ENCODE peak calls at places on chromosomes 5 and 9, in five cellular contexts. One of them, this sample, is unnamed.

GRCh38 chr5:172362755-172363154 is 79.2 kb upstream of the UBTD2 start:
- DNase-seq in GM18507: no peak
- DNase-seq in NCI-H510A: no peak
- DNase-seq in ELF-1: no peak
- DNase-seq in activated T-helper 1 cell treated with Interleukin-2 at 50 U/mL for 16 hours: no peak
- DNase-seq in this sample: no peak

GRCh38 chr9:36163840-36164175 is 5.4 kb upstream of the CCIN start:
- DNase-seq in GM18507: no peak
- DNase-seq in NCI-H510A: no peak
- DNase-seq in ELF-1: peak; percentile 21
- DNase-seq in activated T-helper 1 cell treated with Interleukin-2 at 50 U/mL for 16 hours: no peak
- DNase-seq in this sample: no peak

GRCh38 chr9:115691686-115692085 is 461.9 kb upstream of the PAPPA start:
- DNase-seq in GM18507: no peak
- DNase-seq in NCI-H510A: no peak
- DNase-seq in ELF-1: no peak
- DNase-seq in activated T-helper 1 cell treated with Interleukin-2 at 50 U/mL for 16 hours: no peak
- DNase-seq in this sample: no peak

GRCh38 chr9:132591751-132592314 is 9.4 kb downstream of the BARHL1 start:
- DNase-seq in GM18507: no peak
- DNase-seq in NCI-H510A: no peak
- DNase-seq in ELF-1: no peak
- DNase-seq in activated T-helper 1 cell treated with Interleukin-2 at 50 U/mL for 16 hours: no peak
- DNase-seq in this sample: no peak

GRCh38 chr9:31582561-31582960 is 801.9 kb upstream of the ACO1 start:
- DNase-seq in GM18507: no peak
- DNase-seq in NCI-H510A: no peak
- DNase-seq in ELF-1: no peak
- DNase-seq in activated T-helper 1 cell treated with Interleukin-2 at 50 U/mL for 16 hours: no peak
- DNase-seq in this sample: no peak

GRCh38 chr9:120438111-120438510 is 141.9 kb downstream of the CDK5RAP2 start:
- DNase-seq in GM18507: no peak
- DNase-seq in NCI-H510A: no peak
- DNase-seq in ELF-1: no peak
- DNase-seq in activated T-helper 1 cell treated with Interleukin-2 at 50 U/mL for 16 hours: no peak
- DNase-seq in this sample: no peak

GRCh38 chr5:11596185-11596584 is 308.1 kb downstream of the CTNND2 start:
- DNase-seq in GM18507: no peak
- DNase-seq in NCI-H510A: no peak
- DNase-seq in ELF-1: no peak
- DNase-seq in activated T-helper 1 cell treated with Interleukin-2 at 50 U/mL for 16 hours: no peak
- DNase-seq in this sample: no peak

GRCh38 chr9:128438343-128439109 is 17.3 kb upstream of the ODF2 start:
- DNase-seq in GM18507: peak; percentile 75
- DNase-seq in NCI-H510A: peak; percentile 44
- DNase-seq in ELF-1: peak; percentile 92
- DNase-seq in activated T-helper 1 cell treated with Interleukin-2 at 50 U/mL for 16 hours: peak; percentile 65
- DNase-seq in this sample: peak; percentile 92

GRCh38 chr9:75927351-75927750 is 36.9 kb downstream of the PCSK5 start:
- DNase-seq in GM18507: no peak
- DNase-seq in NCI-H510A: no peak
- DNase-seq in ELF-1: no peak
- DNase-seq in activated T-helper 1 cell treated with Interleukin-2 at 50 U/mL for 16 hours: no peak
- DNase-seq in this sample: no peak

GRCh38 chr5:83172655-83173054 is 95.3 kb downstream of the XRCC4 start:
- DNase-seq in GM18507: no peak
- DNase-seq in NCI-H510A: no peak
- DNase-seq in ELF-1: no peak
- DNase-seq in activated T-helper 1 cell treated with Interleukin-2 at 50 U/mL for 16 hours: no peak
- DNase-seq in this sample: no peak

GRCh38 chr5:60161340-60161934 is 267.9 kb upstream of the PDE4D start:
- DNase-seq in GM18507: peak; percentile 1
- DNase-seq in NCI-H510A: no peak
- DNase-seq in ELF-1: no peak
- DNase-seq in activated T-helper 1 cell treated with Interleukin-2 at 50 U/mL for 16 hours: no peak
- DNase-seq in this sample: no peak

GRCh38 chr5:140240987-140241706 is 61.8 kb downstream of the PFDN1 start:
- DNase-seq in GM18507: no peak
- DNase-seq in NCI-H510A: peak; percentile 40
- DNase-seq in ELF-1: peak; percentile 96
- DNase-seq in activated T-helper 1 cell treated with Interleukin-2 at 50 U/mL for 16 hours: no peak
- DNase-seq in this sample: peak; percentile 94

GRCh38 chr5:136382071-136382470 is 16.7 kb upstream of the TRPC7 start:
- DNase-seq in GM18507: no peak
- DNase-seq in NCI-H510A: no peak
- DNase-seq in ELF-1: peak; percentile 44
- DNase-seq in activated T-helper 1 cell treated with Interleukin-2 at 50 U/mL for 16 hours: no peak
- DNase-seq in this sample: no peak

GRCh38 chr9:129685220-129685932 is 19.9 kb downstream of the PRRX2 start:
- DNase-seq in GM18507: no peak
- DNase-seq in NCI-H510A: no peak
- DNase-seq in ELF-1: peak; percentile 63
- DNase-seq in activated T-helper 1 cell treated with Interleukin-2 at 50 U/mL for 16 hours: no peak
- DNase-seq in this sample: peak; percentile 43

GRCh38 chr9:36479086-36479485 is 79.0 kb upstream of the RNF38 start:
- DNase-seq in GM18507: no peak
- DNase-seq in NCI-H510A: no peak
- DNase-seq in ELF-1: no peak
- DNase-seq in activated T-helper 1 cell treated with Interleukin-2 at 50 U/mL for 16 hours: no peak
- DNase-seq in this sample: no peak

GRCh38 chr5:34585601-34586104 is 70.5 kb upstream of the RAI14 start:
- DNase-seq in GM18507: no peak
- DNase-seq in NCI-H510A: peak; percentile 53
- DNase-seq in ELF-1: no peak
- DNase-seq in activated T-helper 1 cell treated with Interleukin-2 at 50 U/mL for 16 hours: no peak
- DNase-seq in this sample: no peak

GRCh38 chr9:26058111-26058895 is 380.1 kb upstream of the TUSC1 start:
- DNase-seq in GM18507: no peak
- DNase-seq in NCI-H510A: no peak
- DNase-seq in ELF-1: no peak
- DNase-seq in activated T-helper 1 cell treated with Interleukin-2 at 50 U/mL for 16 hours: no peak
- DNase-seq in this sample: no peak

GRCh38 chr5:176902911-176903664 is 3.9 kb upstream of the HK3 start:
- DNase-seq in GM18507: no peak
- DNase-seq in NCI-H510A: no peak
- DNase-seq in ELF-1: no peak
- DNase-seq in activated T-helper 1 cell treated with Interleukin-2 at 50 U/mL for 16 hours: no peak
- DNase-seq in this sample: no peak

GRCh38 chr5:178428341-178429155 is 161.6 kb downstream of the COL23A1 start:
- DNase-seq in GM18507: no peak
- DNase-seq in NCI-H510A: no peak
- DNase-seq in ELF-1: no peak
- DNase-seq in activated T-helper 1 cell treated with Interleukin-2 at 50 U/mL for 16 hours: no peak
- DNase-seq in this sample: peak; percentile 85

GRCh38 chr5:72465601-72466563 is 41.3 kb downstream of the ZNF366 start:
- DNase-seq in GM18507: no peak
- DNase-seq in NCI-H510A: no peak
- DNase-seq in ELF-1: no peak
- DNase-seq in activated T-helper 1 cell treated with Interleukin-2 at 50 U/mL for 16 hours: no peak
- DNase-seq in this sample: no peak

GRCh38 chr9:109449036-109449798 is 48.9 kb downstream of the PTPN3 start:
- DNase-seq in GM18507: no peak
- DNase-seq in NCI-H510A: no peak
- DNase-seq in ELF-1: no peak
- DNase-seq in activated T-helper 1 cell treated with Interleukin-2 at 50 U/mL for 16 hours: no peak
- DNase-seq in this sample: no peak

GRCh38 chr5:43065384-43066230 is 25.5 kb upstream of the ANXA2R start:
- DNase-seq in GM18507: no peak
- DNase-seq in NCI-H510A: peak; percentile 49
- DNase-seq in ELF-1: no peak
- DNase-seq in activated T-helper 1 cell treated with Interleukin-2 at 50 U/mL for 16 hours: peak; percentile 47
- DNase-seq in this sample: no peak

GRCh38 chr9:137407590-137408300 is 15.2 kb downstream of the EXD3 start:
- DNase-seq in GM18507: no peak
- DNase-seq in NCI-H510A: no peak
- DNase-seq in ELF-1: no peak
- DNase-seq in activated T-helper 1 cell treated with Interleukin-2 at 50 U/mL for 16 hours: no peak
- DNase-seq in this sample: no peak

GRCh38 chr5:1744393-1745189 is 55.0 kb downstream of the MRPL36 start:
- DNase-seq in GM18507: no peak
- DNase-seq in NCI-H510A: no peak
- DNase-seq in ELF-1: no peak
- DNase-seq in activated T-helper 1 cell treated with Interleukin-2 at 50 U/mL for 16 hours: no peak
- DNase-seq in this sample: peak; percentile 66

GRCh38 chr9:72585737-72586136 is 64.3 kb downstream of the TMC1 start:
- DNase-seq in GM18507: no peak
- DNase-seq in NCI-H510A: no peak
- DNase-seq in ELF-1: no peak
- DNase-seq in activated T-helper 1 cell treated with Interleukin-2 at 50 U/mL for 16 hours: no peak
- DNase-seq in this sample: no peak

GRCh38 chr5:169744336-169744735 is 107.3 kb downstream of the DOCK2 start:
- DNase-seq in GM18507: no peak
- DNase-seq in NCI-H510A: no peak
- DNase-seq in ELF-1: no peak
- DNase-seq in activated T-helper 1 cell treated with Interleukin-2 at 50 U/mL for 16 hours: no peak
- DNase-seq in this sample: no peak

GRCh38 chr5:134794136-134794535 is 35.6 kb downstream of the DDX46 start:
- DNase-seq in GM18507: no peak
- DNase-seq in NCI-H510A: no peak
- DNase-seq in ELF-1: no peak
- DNase-seq in activated T-helper 1 cell treated with Interleukin-2 at 50 U/mL for 16 hours: no peak
- DNase-seq in this sample: no peak

This sample was measured in cardiac septum.